ENCODE peak calls at places on chromosome 22, in ten cellular contexts. I, S, M, W, C, F, L, N, J and R are unnamed samples.

GRCh38 chr22:26671317-26672059 is 14.1 kb downstream of the MIAT start:
- DNase-seq in L (no peak), C (peak; percentile 87), N (no peak), M (peak; percentile 64), F (peak; percentile 76), W (no peak), S (peak; percentile 58), J (peak; percentile 23), I (peak; percentile 89), R (peak; percentile 84)

GRCh38 chr22:42180349-42180842 is 49.8 kb upstream of the CYP2D6 start:
- DNase-seq in N (peak; percentile 70), M (no peak), F (peak; percentile 93), C (peak; percentile 66), W (no peak), L (no peak), J (no peak), I (peak; percentile 19), S (no peak), R (no peak)

GRCh38 chr22:27474112-27474571 is 327.4 kb downstream of the MN1 start:
- DNase-seq in W (no peak), I (peak; percentile 99), C (no peak), M (no peak), F (no peak), N (no peak), L (no peak), J (no peak), S (no peak), R (no peak)

GRCh38 chr22:41352058-41352457 is 29.7 kb upstream of the TEF start:
- DNase-seq in S (no peak), L (no peak), C (no peak), J (no peak), W (no peak), M (no peak), F (peak; percentile 65), N (no peak), I (peak; percentile 73), R (no peak)

GRCh38 chr22:22201185-22201924 is 43.2 kb upstream of the VPREB1 start:
- DNase-seq in J (no peak), C (peak; percentile 60), M (peak; percentile 63), S (peak; percentile 78), N (peak; percentile 90), I (peak; percentile 71), L (no peak), F (peak; percentile 74), W (peak; percentile 25), R (peak; percentile 29)

GRCh38 chr22:39925273-39925672 is 24.4 kb downstream of the GRAP2 start:
- DNase-seq in M (no peak), W (no peak), I (no peak), N (no peak), L (no peak), C (no peak), F (no peak), S (no peak), J (no peak), R (no peak)

GRCh38 chr22:17264321-17265052 is 45.3 kb upstream of the ADA2 start:
- DNase-seq in W (no peak), N (no peak), F (no peak), C (no peak), J (no peak), I (no peak), S (peak; percentile 87), M (no peak), L (peak; percentile 29), R (no peak)

GRCh38 chr22:42560781-42561180 is 7.0 kb downstream of the SERHL2 start:
- DNase-seq in F (no peak), S (peak; percentile 85), I (peak; percentile 33), M (no peak), W (peak; percentile 35), J (no peak), L (no peak), C (no peak), N (peak; percentile 58), R (no peak)

GRCh38 chr22:43448048-43448447 is 36.2 kb downstream of the MPPED1 start:
- DNase-seq in F (no peak), J (no peak), S (no peak), L (no peak), W (no peak), M (no peak), N (no peak), I (no peak), C (no peak), R (no peak)

GRCh38 chr22:47575291-47575690 is 812.8 kb downstream of the TBC1D22A start:
- DNase-seq in N (no peak), M (no peak), W (no peak), C (peak; percentile 23), F (no peak), S (no peak), L (no peak), I (no peak), J (peak; percentile 58), R (no peak)
- TF ChIP-seq CTCF in N (no peak), M (no peak), W (no peak), C (no peak), F (no peak), S (no peak), L (no peak), I (no peak), J (no peak), R (no peak)

GRCh38 chr22:25624486-25624885 is 60.0 kb downstream of the GRK3 start:
- DNase-seq in I (no peak), F (no peak), S (no peak), W (peak; percentile 15), M (no peak), N (no peak), L (no peak), J (no peak), C (no peak), R (no peak)

GRCh38 chr22:25626146-25626992 is 61.9 kb downstream of the GRK3 start:
- DNase-seq in M (no peak), N (no peak), C (no peak), W (no peak), I (no peak), S (no peak), L (no peak), J (no peak), F (no peak), R (no peak)

GRCh38 chr22:25622011-25622410 is 57.5 kb downstream of the GRK3 start:
- DNase-seq in N (no peak), M (no peak), F (no peak), C (no peak), S (no peak), L (no peak), W (no peak), I (no peak), J (no peak), R (peak; percentile 13)

GRCh38 chr22:25623851-25624250 is 59.4 kb downstream of the GRK3 start:
- DNase-seq in I (no peak), S (no peak), W (no peak), C (no peak), F (no peak), N (no peak), L (no peak), M (no peak), J (no peak), R (no peak)

DNA sequence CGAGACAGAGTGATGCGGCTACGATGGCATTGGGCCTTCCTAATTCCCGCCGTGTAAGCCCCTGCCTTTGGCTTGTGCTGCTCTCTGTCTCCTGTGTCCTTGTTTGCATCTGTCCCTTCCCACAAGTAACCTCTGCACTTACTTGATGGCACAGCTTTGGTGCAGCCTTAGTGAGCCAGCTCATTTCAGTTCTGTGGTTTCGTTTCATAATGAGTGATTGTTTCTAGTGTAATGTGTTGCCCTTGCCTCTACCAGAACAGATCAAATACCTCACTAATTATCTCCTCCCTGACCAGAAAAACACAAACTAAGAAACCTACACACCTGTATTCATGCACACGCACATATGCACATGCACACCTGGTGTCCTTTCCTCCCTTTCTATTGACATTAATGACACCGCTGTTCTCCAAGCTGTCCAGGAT is 58.8 kb downstream of the GRK3 start:
- DNase-seq in W (no peak), N (no peak), J (no peak), L (no peak), I (no peak), M (no peak), S (no peak), F (no peak), C (no peak), R (no peak)
- H3K4me3 ChIP-seq in W (no peak overlapping the region), N (no peak overlapping the region), J (no peak overlapping the region), L (no peak overlapping the region), I (no peak overlapping the region), M (no peak overlapping the region), S (no peak overlapping the region), F (no peak overlapping the region), C (no peak overlapping the region), R (no peak overlapping the region)

GRCh38 chr22:19592464-19592863 is 68.3 kb upstream of the CLDN5 start:
- DNase-seq in W (no peak), L (no peak), I (no peak), N (peak; percentile 13), C (no peak), M (no peak), J (no peak), S (no peak), F (peak; percentile 25), R (no peak)

GRCh38 chr22:19591568-19591967 is 67.4 kb upstream of the CLDN5 start:
- DNase-seq in I (no peak), S (no peak), J (no peak), F (peak; percentile 25), L (no peak), M (no peak), W (no peak), N (no peak), C (no peak), R (no peak)

GRCh38 chr22:19596680-19597398 is 72.6 kb upstream of the CLDN5 start:
- DNase-seq in J (no peak), W (peak; percentile 13), F (no peak), S (no peak), L (no peak), M (no peak), I (no peak), N (peak; percentile 40), C (peak; percentile 55), R (no peak)

GRCh38 chr22:19595532-19595931 is 71.3 kb upstream of the CLDN5 start:
- DNase-seq in I (no peak), N (peak; percentile 29), M (no peak), J (no peak), W (no peak), F (no peak), L (no peak), S (no peak), C (no peak), R (no peak)

DNA sequence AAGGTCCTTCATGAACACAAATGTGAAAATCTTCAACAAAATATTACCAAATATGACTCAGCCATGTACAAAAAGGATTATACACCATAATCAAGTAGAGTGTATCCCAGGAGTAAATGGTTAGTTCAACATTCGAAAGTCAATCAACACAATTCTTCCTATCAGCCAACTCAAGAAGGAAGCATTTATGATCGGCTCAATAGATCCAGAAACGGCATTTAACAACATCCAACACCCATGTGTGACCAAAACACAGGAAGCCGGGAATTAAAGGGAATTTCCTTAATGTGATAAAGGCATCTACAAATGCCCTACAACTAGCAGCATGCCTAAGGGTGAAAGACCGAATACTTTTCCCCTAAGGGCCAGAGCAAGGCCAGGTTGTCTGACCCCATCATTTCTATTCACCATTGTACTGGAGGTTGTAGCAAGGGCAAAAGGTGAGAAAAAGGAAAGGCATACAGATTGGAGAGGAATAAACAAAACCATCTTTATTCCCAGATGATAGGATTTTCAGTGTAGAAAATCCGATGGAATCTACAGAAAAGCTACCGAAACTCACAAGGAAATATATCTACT is 69.9 kb upstream of the CLDN5 start:
- DNase-seq in L (no peak), J (no peak), M (no peak), W (no peak), F (no peak), C (no peak), S (no peak), I (no peak), N (peak; percentile 17), R (no peak)
- TF ChIP-seq CTCF in L (no peak), J (no peak), M (no peak), W (no peak), F (no peak), C (no peak), S (no peak), I (no peak), N (no peak), R (no peak)

GRCh38 chr22:23749747-23750373 is 1.1 kb downstream of the ZNF70 start:
- DNase-seq in M (no peak), I (no peak), J (no peak), S (no peak), C (no peak), W (no peak), L (no peak), F (no peak), N (no peak), R (no peak)
- H3K4me3 ChIP-seq in M (no peak overlapping the region), I (peak overlapping the region; percentile 70), J (peak overlapping the region; percentile 66), S (peak overlapping the region; percentile 91), C (no peak overlapping the region), W (peak overlapping the region; percentile 92), L (peak overlapping the region; percentile 90), F (peak overlapping the region; percentile 76), N (peak overlapping the region; percentile 73), R (peak overlapping the region; percentile 58)